ENCODE peak calls at places on chromosome 9, in four cellular contexts. X is gastrocnemius medialis, S is body of pancreas, Q is uterus. U is an unnamed sample. For H3K4me1, the result is how much of the 10 kb centered on the place peaks cover.

GRCh38 chr9:98367923-98368322 is 112.5 kb upstream of the TBC1D2 start:
- DNase-seq in S (no peak), Q (no peak), X (no peak), U (no peak)

GRCh38 chr9:87749335-87750035 is 23.6 kb downstream of the CTSL start:
- DNase-seq in X (no peak), S (no peak), Q (no peak), U (no peak)

GRCh38 chr9:103361906-103362305 is 366.8 kb downstream of the CYLC2 start:
- DNase-seq in Q (no peak), S (no peak), X (no peak), U (no peak)

GRCh38 chr9:109968702-109969450 is 188.9 kb downstream of the PALM2AKAP2 start:
- DNase-seq in X (no peak), Q (peak), S (no peak), U (no peak)

GRCh38 chr9:121156263-121156731 is 45.4 kb downstream of the RAB14 start:
- DNase-seq in X (no peak), Q (no peak), S (no peak), U (peak)

GRCh38 chr9:103277240-103277639 is 282.1 kb downstream of the CYLC2 start:
- DNase-seq in X (no peak), S (no peak), Q (no peak), U (no peak)

GRCh38 chr9:105425817-105426433 is 21.9 kb upstream of the FSD1L start:
- DNase-seq in Q (no peak), X (no peak), S (no peak), U (no peak)

GRCh38 chr9:68802525-68803015 is 97.5 kb downstream of the PIP5K1B start:
- DNase-seq in S (no peak), Q (no peak), X (no peak), U (no peak)

GRCh38 chr9:105354448-105354847 is 93.4 kb upstream of the FSD1L start:
- DNase-seq in Q (no peak), X (no peak), S (no peak), U (no peak)

GRCh38 chr9:121767176-121767769 is 115.8 kb downstream of the DAB2IP start:
- DNase-seq in Q (no peak), S (no peak), X (no peak), U (no peak)

GRCh38 chr9:90300901-90301688 is 341.5 kb downstream of the DIRAS2 start:
- DNase-seq in Q (peak), S (peak), X (no peak), U (no peak)

GRCh38 chr9:129002989-129003388 is 25.1 kb downstream of the SH3GLB2 start:
- DNase-seq in Q (no peak), X (no peak), S (no peak), U (no peak)
- TF ChIP-seq POLR2A in Q (no peak), X (no peak), S (no peak), U (no peak)

GRCh38 chr9:136945333-136946227 is 537 bp downstream of the C8G start:
- DNase-seq in S (no peak), X (no peak), Q (no peak), U (no peak)

GRCh38 chr9:136949239-136949816 is 2.7 kb upstream of the LCN12 start:
- DNase-seq in X (no peak), S (no peak), Q (no peak), U (no peak)

GRCh38 chr9:136947955-136948510 is 3.0 kb downstream of the C8G start:
- DNase-seq in S (peak), X (no peak), Q (no peak), U (no peak)

GRCh38 chr9:136946228-136946892 is 1.3 kb downstream of the C8G start:
- DNase-seq in X (no peak), S (no peak), Q (no peak), U (no peak)

GRCh38 chr9:136946893-136947891 is 2.1 kb downstream of the C8G start:
- DNase-seq in Q (no peak), S (no peak), X (no peak), U (no peak)
- H3K4me1 ChIP-seq in Q (under half), S (half or more), X (under half), U (under half)

GRCh38 chr9:37806271-37806670 is 5.7 kb downstream of the DCAF10 start:
- DNase-seq in S (no peak), X (no peak), Q (no peak), U (no peak)

GRCh38 chr9:37798677-37799076 is 1.9 kb upstream of the DCAF10 start:
- DNase-seq in X (no peak), S (no peak), Q (no peak), U (no peak)

GRCh38 chr9:37801287-37801850 is 772 bp downstream of the DCAF10 start:
- DNase-seq in Q (peak), S (peak), X (no peak), U (peak)

GRCh38 chr9:37801959-37802711 is 1.5 kb downstream of the DCAF10 start:
- DNase-seq in X (no peak), S (no peak), Q (no peak), U (no peak)

GRCh38 chr9:37800631-37801286 is at the start of gene DCAF10:
- DNase-seq in Q (peak), S (peak), X (peak), U (peak)
- TF ChIP-seq POLR2A in Q (no peak), S (peak), X (peak), U (peak)

GRCh38 chr9:134386951-134387831 is 60.9 kb downstream of the RXRA start:
- DNase-seq in Q (no peak), S (peak), X (no peak), U (peak)
- H3K4me1 ChIP-seq in Q (under half), S (half or more), X (half or more), U (under half)

DNA sequence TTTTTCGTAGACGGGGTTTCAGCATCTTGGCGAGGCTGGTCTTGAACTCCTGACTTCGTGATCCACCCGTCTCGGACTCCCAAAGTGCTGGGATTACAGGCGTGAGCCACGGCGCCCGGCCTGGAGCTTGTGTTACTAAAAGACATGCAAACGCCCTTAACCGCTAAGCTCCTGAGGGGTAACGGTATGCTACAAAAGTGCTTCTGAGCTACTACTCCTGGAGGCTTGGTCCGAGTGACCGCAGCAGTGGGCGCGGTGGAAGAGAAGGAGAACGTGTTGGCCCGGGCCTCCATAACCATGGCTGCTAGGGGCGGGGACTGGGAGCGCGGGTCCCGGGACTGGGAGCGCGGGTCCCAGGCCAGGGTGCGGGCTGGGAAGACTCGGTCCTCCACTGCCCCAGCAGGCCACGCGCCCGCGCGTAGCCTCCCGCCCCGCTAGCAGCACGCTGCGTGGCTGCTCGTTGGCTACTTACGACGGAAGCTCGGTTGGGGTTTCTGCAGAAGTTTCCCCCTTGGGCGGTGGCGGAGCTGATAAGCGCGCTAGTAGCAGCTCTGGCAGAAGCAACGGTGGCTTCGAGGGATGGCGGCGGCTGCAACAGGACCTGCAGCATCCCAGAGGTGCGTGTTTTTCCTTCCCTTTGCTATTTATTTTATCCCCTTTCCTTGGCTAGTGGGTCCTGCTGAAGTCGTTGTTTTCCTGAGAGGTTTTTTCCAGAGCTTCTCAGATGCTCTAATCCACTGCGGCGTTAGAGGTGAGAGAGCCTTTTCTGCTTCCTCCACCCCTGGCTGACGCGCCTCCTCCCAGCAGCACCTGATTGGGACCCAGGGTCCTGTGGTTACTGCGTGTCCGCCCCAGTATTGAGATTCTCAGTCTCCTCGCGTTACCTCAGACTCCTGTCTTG is 69.3 kb upstream of the CCDC180 start:
- DNase-seq in X (peak), S (peak), Q (peak), U (peak)
- TF ChIP-seq POLR2A in X (no peak), S (peak), Q (no peak), U (no peak)